ENCODE peak calls at places on chromosome 4, in seven cellular contexts. M is MM.1S, C is HepG2, A is fibroblast of lung, R is neural progenitor cell, G is hepatocyte, X is GM23248. P is an unnamed sample.

GRCh38 chr4:4776335-4776734 is 83.1 kb upstream of the MSX1 start:
- DNase-seq in M (no peak), C (no peak), A (no peak), R (no peak), G (no peak), X (no peak), P (no peak)

GRCh38 chr4:26812049-26812729 is 48.5 kb upstream of the STIM2 start:
- DNase-seq in M (no peak), C (no peak), A (no peak), R (no peak), G (no peak), X (peak), P (no peak)

GRCh38 chr4:85955614-85956295 is 404.1 kb downstream of the MAPK10 start:
- DNase-seq in M (no peak), C (no peak), A (no peak), R (no peak), G (no peak), X (no peak), P (no peak)

GRCh38 chr4:150231108-150231770 is 153.0 kb downstream of the DCLK2 start:
- DNase-seq in M (no peak), C (no peak), A (peak), R (no peak), G (no peak), X (no peak), P (no peak)

GRCh38 chr4:1449475-1449832 is 43.2 kb upstream of the NKX1-1 start:
- DNase-seq in M (no peak), C (no peak), A (no peak), R (no peak), G (peak), X (no peak), P (no peak)

GRCh38 chr4:127145001-127145400 is 487.8 kb upstream of the INTU start:
- DNase-seq in M (no peak), C (no peak), A (no peak), R (peak), G (no peak), X (no peak), P (no peak)

GRCh38 chr4:45477311-45477733 is 646.5 kb downstream of the GABRG1 start:
- DNase-seq in M (no peak), C (no peak), A (no peak), R (no peak), G (no peak), X (no peak), P (no peak)

GRCh38 chr4:26133840-26134239 is 187.0 kb upstream of the RBPJ start:
- DNase-seq in M (no peak), C (no peak), A (no peak), R (no peak), G (no peak), X (no peak), P (no peak)

GRCh38 chr4:37661643-37662221 is 24.4 kb downstream of the RELL1 start:
- DNase-seq in M (no peak), C (no peak), A (peak), R (no peak), G (no peak), X (peak), P (no peak)

GRCh38 chr4:142721187-142721586 is 124.9 kb downstream of the INPP4B start:
- DNase-seq in M (no peak), C (no peak), A (no peak), R (no peak), G (no peak), X (peak), P (no peak)

GRCh38 chr4:56371426-56372220 is 15.7 kb downstream of the AASDH start:
- DNase-seq in M (no peak), C (no peak), A (no peak), R (peak), G (no peak), X (no peak), P (no peak)

GRCh38 chr4:15348236-15348635 is 79.6 kb upstream of the C1QTNF7 start:
- DNase-seq in M (no peak), C (no peak), A (no peak), R (no peak), G (no peak), X (no peak), P (no peak)

GRCh38 chr4:185786422-185786821 is 25.6 kb downstream of the SORBS2 start:
- DNase-seq in M (no peak), C (no peak), A (no peak), R (no peak), G (no peak), X (no peak), P (no peak)

GRCh38 chr4:60657802-60658201 is 542.3 kb upstream of the ADGRL3 start:
- DNase-seq in M (peak), C (no peak), A (peak), R (no peak), G (no peak), X (no peak), P (no peak)

GRCh38 chr4:5125326-5125725 is 74.0 kb downstream of the STK32B start:
- DNase-seq in M (no peak), C (no peak), A (no peak), R (no peak), G (no peak), X (no peak), P (no peak)

GRCh38 chr4:83386931-83387897 is 52.6 kb upstream of the HPSE start:
- DNase-seq in M (no peak), C (no peak), A (no peak), R (peak), G (no peak), X (peak), P (no peak)

GRCh38 chr4:73883306-73883705 is 14.1 kb downstream of the CXCL1 start:
- DNase-seq in M (peak), C (no peak), A (peak), R (no peak), G (no peak), X (peak), P (peak)

GRCh38 chr4:73127839-73128448 is 58.4 kb upstream of the COX18 start:
- DNase-seq in M (no peak), C (peak), A (peak), R (peak), G (peak), X (peak), P (no peak)

GRCh38 chr4:2284934-2285664 is 23.2 kb upstream of the MXD4 start:
- DNase-seq in M (no peak), C (no peak), A (peak), R (no peak), G (no peak), X (peak), P (peak)

GRCh38 chr4:20408596-20408995 is 156.9 kb downstream of the SLIT2 start:
- DNase-seq in M (no peak), C (no peak), A (peak), R (no peak), G (no peak), X (peak), P (no peak)

GRCh38 chr4:15035152-15035551 is 32.9 kb downstream of the CPEB2 start:
- DNase-seq in M (no peak), C (peak), A (no peak), R (no peak), G (peak), X (peak), P (no peak)

GRCh38 chr4:82372502-82372873 is 1.3 kb downstream of the HNRNPD start:
- DNase-seq in M (peak), C (no peak), A (peak), R (peak), G (peak), X (peak), P (peak)

GRCh38 chr4:113908829-113909228 is 70.6 kb downstream of the ARSJ start:
- DNase-seq in M (no peak), C (no peak), A (peak), R (no peak), G (no peak), X (peak), P (no peak)

GRCh38 chr4:174483792-174484191 is 38.5 kb downstream of the HPGD start:
- DNase-seq in M (no peak), C (no peak), A (no peak), R (peak), G (no peak), X (no peak), P (no peak)

GRCh38 chr4:41442818-41443217 is 95.1 kb upstream of the LIMCH1 start:
- DNase-seq in M (no peak), C (no peak), A (no peak), R (no peak), G (no peak), X (no peak), P (no peak)

GRCh38 chr4:180560896-180561295 is 1682.3 kb upstream of the TENM3 start:
- DNase-seq in M (no peak), C (no peak), A (peak), R (no peak), G (peak), X (no peak), P (no peak)

GRCh38 chr4:109389367-109390118 is 44.1 kb upstream of the SEC24B start:
- DNase-seq in M (peak), C (peak), A (no peak), R (no peak), G (peak), X (no peak), P (no peak)

GRCh38 chr4:165872443-165873297 is at the start of gene TLL1:
- DNase-seq in M (no peak), C (no peak), A (peak), R (peak), G (peak), X (no peak), P (no peak)

GRCh38 chr4:138239496-138239895 is 2.7 kb downstream of the SLC7A11 start:
- DNase-seq in M (no peak), C (no peak), A (peak), R (no peak), G (no peak), X (no peak), P (no peak)

GRCh38 chr4:173934201-173934600 is 349.3 kb downstream of the FBXO8 start:
- DNase-seq in M (no peak), C (no peak), A (no peak), R (no peak), G (no peak), X (peak), P (no peak)

GRCh38 chr4:53781614-53782467 is 190.6 kb upstream of the LNX1 start:
- DNase-seq in M (no peak), C (peak), A (peak), R (no peak), G (no peak), X (no peak), P (no peak)

GRCh38 chr4:23782778-23783455 is 106.9 kb downstream of the PPARGC1A start:
- DNase-seq in M (no peak), C (no peak), A (peak), R (no peak), G (peak), X (no peak), P (no peak)

GRCh38 chr4:122854444-122854843 is 27.8 kb downstream of the FGF2 start:
- DNase-seq in M (no peak), C (no peak), A (peak), R (no peak), G (no peak), X (peak), P (no peak)

GRCh38 chr4:22071749-22072148 is 123.2 kb upstream of the KCNIP4 start:
- DNase-seq in M (peak), C (no peak), A (no peak), R (no peak), G (no peak), X (peak), P (no peak)

GRCh38 chr4:10296730-10297129 is 160.5 kb downstream of the ZNF518B start:
- DNase-seq in M (no peak), C (no peak), A (no peak), R (peak), G (peak), X (peak), P (no peak)

GRCh38 chr4:46844325-46844917 is 64.6 kb downstream of the COX7B2 start:
- DNase-seq in M (peak), C (peak), A (peak), R (peak), G (peak), X (peak), P (peak)

GRCh38 chr4:48445704-48446103 is 37.4 kb upstream of the SLC10A4 start:
- DNase-seq in M (peak), C (no peak), A (peak), R (no peak), G (peak), X (peak), P (no peak)

DNA sequence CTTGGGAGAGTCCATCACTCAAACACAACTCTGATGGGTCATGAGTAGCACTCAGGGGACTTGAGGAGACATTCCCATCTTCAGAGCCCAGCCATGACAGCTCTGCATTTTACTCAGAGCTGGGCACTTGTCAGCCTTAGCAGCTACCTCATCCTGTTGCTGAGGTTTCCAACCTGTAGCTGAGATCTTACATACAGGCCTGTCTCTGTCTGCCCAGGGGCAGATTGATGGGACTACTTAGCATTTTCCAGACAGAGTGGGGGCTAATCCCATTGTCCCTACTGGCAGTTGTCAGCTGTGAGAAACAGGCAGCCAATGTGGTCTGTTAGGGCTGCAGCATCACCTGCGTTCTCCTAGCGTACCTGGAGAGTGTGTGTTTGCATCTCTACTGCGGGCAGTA is 3.5 kb downstream of the FHDC1 start:
- DNase-seq in M (no peak), C (no peak), A (no peak), R (peak), G (no peak), X (no peak), P (no peak)
- TF ChIP-seq EZH2 in M (no peak), C (no peak), A (no peak), R (no peak), G (no peak), X (no peak), P (no peak)

DNA sequence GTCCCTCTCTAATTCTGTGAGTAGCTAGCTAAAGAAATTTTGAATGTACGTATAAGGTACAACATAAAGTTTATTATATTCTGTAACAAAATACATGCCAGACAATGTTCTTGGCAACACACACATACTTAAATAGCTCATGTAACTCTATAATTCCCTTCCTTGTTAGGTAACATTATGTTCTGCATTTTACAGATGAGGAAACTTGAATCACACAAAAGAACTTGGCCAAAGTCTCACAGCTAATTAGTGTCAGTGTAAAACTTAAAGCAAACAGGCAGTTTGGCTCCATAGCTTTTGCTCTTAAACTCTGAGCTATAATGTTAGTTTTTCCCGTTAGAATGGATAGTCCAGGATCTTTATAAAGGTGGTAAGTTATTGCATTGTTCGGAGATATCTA is 1091.8 kb upstream of the SLIT2 start:
- DNase-seq in M (no peak), C (no peak), A (peak), R (no peak), G (no peak), X (no peak), P (no peak)
- H3K4me2 ChIP-seq in M (no peak), C (no peak), A (no peak), R (no peak), G (no peak), X (no peak), P (no peak)

GRCh38 chr4:98833384-98833783 is 95.5 kb downstream of the EIF4E start:
- DNase-seq in M (no peak), C (no peak), A (no peak), R (no peak), G (no peak), X (peak), P (no peak)

GRCh38 chr4:98838977-98839618 is 89.8 kb downstream of the EIF4E start:
- DNase-seq in M (no peak), C (no peak), A (peak), R (no peak), G (peak), X (peak), P (no peak)

DNA sequence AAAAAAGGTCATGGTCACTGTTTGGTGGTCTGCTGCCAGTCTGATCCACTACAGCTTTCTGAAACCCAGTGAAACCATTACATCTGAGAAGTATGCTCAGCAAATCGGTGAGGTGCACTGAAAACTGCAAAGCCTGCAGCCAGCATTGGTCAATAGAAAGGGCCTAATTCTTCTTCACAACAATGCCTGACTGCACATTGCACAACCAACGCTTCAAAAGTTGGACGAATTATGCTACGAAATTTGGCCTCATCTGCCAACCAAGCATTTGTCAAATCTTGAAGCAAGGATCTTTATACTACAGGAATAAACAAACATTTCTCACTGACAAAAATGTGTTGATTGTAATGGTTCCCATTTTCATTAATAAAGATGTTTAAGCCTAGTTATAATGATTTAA is 90.4 kb downstream of the EIF4E start:
- DNase-seq in M (no peak), C (no peak), A (peak), R (no peak), G (no peak), X (no peak), P (no peak)
- TF ChIP-seq EZH2 in M (no peak), C (no peak), A (no peak), R (no peak), G (no peak), X (no peak), P (no peak)

GRCh38 chr4:65791111-65791806 is 121.0 kb upstream of the EPHA5 start:
- DNase-seq in M (no peak), C (no peak), A (no peak), R (no peak), G (no peak), X (no peak), P (no peak)
- H3K4me2 ChIP-seq in M (peak), C (peak), A (no peak), R (no peak), G (peak), X (no peak), P (peak)